ENCODE peak calls at places on chromosomes 4 and X, in ten cellular contexts. T is RWPE1; Z is AG08396; F is GM04503; D is activated T-cell treated with anti-CD3 and anti-CD28 coated beads, Interleukin-2, amount 50 U/mL, for 4 hours; J is T-helper 9 cell; Y is HT1080; X is NCI-H774; M is stromal cell of bone marrow; B is ecto neural progenitor cell. W is an unnamed sample.

GRCh38 chr4:142846105-142846728 is at the start of gene INPP4B:
- DNase-seq in T (peak), Z (peak), F (no peak), D (peak), J (peak), Y (peak), X (peak), M (no peak), B (peak), W (peak)

GRCh38 chrX:39162322-39162721 is 361.1 kb downstream of the MID1IP1 start:
- DNase-seq in T (no peak), Z (no peak), F (no peak), D (peak), J (peak), Y (no peak), X (no peak), M (no peak), B (peak), W (no peak)

GRCh38 chr4:81335221-81335912 is 120.3 kb upstream of the PRKG2 start:
- DNase-seq in T (no peak), Z (no peak), F (no peak), D (no peak), J (no peak), Y (no peak), X (no peak), M (no peak), B (no peak), W (no peak)

GRCh38 chr4:7773401-7774187 is 166.1 kb downstream of the AFAP1 start:
- DNase-seq in T (no peak), Z (no peak), F (no peak), D (no peak), J (no peak), Y (no peak), X (no peak), M (no peak), B (no peak), W (no peak)

GRCh38 chr4:45554423-45554822 is 569.4 kb downstream of the GABRG1 start:
- DNase-seq in T (no peak), Z (no peak), F (no peak), D (no peak), J (no peak), Y (peak), X (no peak), M (no peak), B (no peak), W (peak)

GRCh38 chr4:83272900-83273299 is 11.7 kb downstream of the COQ2 start:
- DNase-seq in T (no peak), Z (no peak), F (no peak), D (no peak), J (no peak), Y (no peak), X (no peak), M (no peak), B (no peak), W (no peak)

GRCh38 chr4:56607926-56608325 is 73.2 kb downstream of the HOPX start:
- DNase-seq in T (no peak), Z (no peak), F (no peak), D (no peak), J (no peak), Y (no peak), X (no peak), M (no peak), B (no peak), W (no peak)

GRCh38 chr4:67593741-67594175 is 35.2 kb downstream of the STAP1 start:
- DNase-seq in T (no peak), Z (no peak), F (no peak), D (no peak), J (no peak), Y (no peak), X (no peak), M (no peak), B (no peak), W (no peak)

GRCh38 chrX:39843318-39843717 is 254.4 kb downstream of the BCOR start:
- DNase-seq in T (no peak), Z (no peak), F (no peak), D (no peak), J (no peak), Y (no peak), X (no peak), M (no peak), B (no peak), W (no peak)

GRCh38 chr4:137558951-137559350 is 26.7 kb upstream of the PCDH18 start:
- DNase-seq in T (no peak), Z (peak), F (peak), D (no peak), J (no peak), Y (peak), X (no peak), M (peak), B (no peak), W (no peak)

GRCh38 chr4:7956306-7957112 is 16.8 kb upstream of the AFAP1 start:
- DNase-seq in T (peak), Z (peak), F (no peak), D (no peak), J (no peak), Y (peak), X (no peak), M (no peak), B (no peak), W (no peak)

GRCh38 chr4:164880489-164881262 is 3.7 kb downstream of the APELA start:
- DNase-seq in T (no peak), Z (no peak), F (no peak), D (no peak), J (no peak), Y (no peak), X (no peak), M (no peak), B (no peak), W (no peak)

GRCh38 chr4:22473268-22473667 is 42.6 kb downstream of the ADGRA3 start:
- DNase-seq in T (peak), Z (no peak), F (no peak), D (no peak), J (no peak), Y (peak), X (no peak), M (no peak), B (no peak), W (peak)

W was measured in astrocyte of the cerebellum.